ENCODE peak calls at places on chromosomes 1 and 21, in eight cellular contexts. S, J, U, E, B, K, G and Q are unnamed samples. For H3K36me3, the result is how much of the 10 kb centered on the place peaks cover.

GRCh38 chr21:46604975-46605758 is at the start of gene S100B:
- DNase-seq in K (no peak), B (no peak), S (no peak), E (no peak), J (no peak), U (no peak), G (no peak), Q (no peak)

GRCh38 chr1:16968372-16968771 is 12.0 kb downstream of the MFAP2 start:
- DNase-seq in E (no peak), U (no peak), K (no peak), G (no peak), B (no peak), J (no peak), S (no peak), Q (no peak)

GRCh38 chr21:45387506-45387905 is 17.5 kb upstream of the COL18A1 start:
- DNase-seq in K (no peak), E (no peak), J (peak), S (no peak), U (no peak), G (no peak), B (no peak), Q (no peak)

GRCh38 chr21:42833859-42834729 is 45.2 kb downstream of the WDR4 start:
- DNase-seq in G (no peak), K (no peak), U (no peak), S (no peak), B (no peak), J (no peak), E (no peak), Q (no peak)

GRCh38 chr21:38244885-38245869 is 11.6 kb upstream of the KCNJ15 start:
- DNase-seq in J (no peak), E (peak), K (no peak), B (no peak), U (no peak), S (peak), G (no peak), Q (peak)

GRCh38 chr1:42993631-42994121 is 35.0 kb upstream of the SLC2A1 start:
- DNase-seq in B (peak), K (no peak), S (no peak), U (no peak), G (peak), J (no peak), E (no peak), Q (no peak)

GRCh38 chr1:109764561-109765482 is 1.1 kb upstream of the EPS8L3 start:
- DNase-seq in U (peak), G (peak), K (no peak), S (no peak), E (no peak), B (peak), J (peak), Q (no peak)

GRCh38 chr1:180580237-180580636 is 21.5 kb downstream of the OVAAL start:
- DNase-seq in G (no peak), K (no peak), S (no peak), B (no peak), E (peak), J (no peak), U (no peak), Q (peak)

GRCh38 chr1:28517649-28517999 is 11.8 kb downstream of the RCC1 start:
- DNase-seq in G (no peak), K (no peak), J (no peak), B (no peak), U (no peak), S (no peak), E (no peak), Q (no peak)

GRCh38 chr1:3799976-3800685 is 3.8 kb upstream of the LRRC47 start:
- DNase-seq in U (no peak), K (no peak), G (peak), E (no peak), B (no peak), J (no peak), S (no peak), Q (no peak)

GRCh38 chr1:8880068-8880676 is 1.7 kb upstream of the ENO1 start:
- DNase-seq in E (peak), J (peak), S (peak), B (no peak), K (no peak), G (no peak), U (peak), Q (peak)

GRCh38 chr1:245873068-245873467 is 634.0 kb downstream of the SMYD3 start:
- DNase-seq in G (no peak), J (no peak), U (no peak), K (no peak), S (peak), E (no peak), B (no peak), Q (no peak)

GRCh38 chr1:20233394-20233793 is 47.1 kb upstream of the PLA2G2C start:
- DNase-seq in S (no peak), K (no peak), B (no peak), J (no peak), G (no peak), E (peak), U (no peak), Q (peak)

GRCh38 chr1:116781034-116781433 is 26.8 kb downstream of the CD2 start:
- DNase-seq in B (no peak), G (no peak), E (no peak), U (no peak), K (no peak), S (no peak), J (no peak), Q (no peak)

GRCh38 chr1:36467027-36467410 is 2.8 kb upstream of the MRPS15 start:
- DNase-seq in J (no peak), U (no peak), K (no peak), E (no peak), S (no peak), B (no peak), G (no peak), Q (no peak)

GRCh38 chr1:186188736-186189135 is 186.3 kb downstream of the TPR start:
- DNase-seq in B (no peak), S (no peak), G (no peak), J (no peak), K (no peak), E (peak), U (no peak), Q (peak)

GRCh38 chr1:61300899-61301298 is 218.5 kb downstream of the NFIA start:
- DNase-seq in G (no peak), S (no peak), E (no peak), K (no peak), U (no peak), B (no peak), J (no peak), Q (no peak)

GRCh38 chr1:86500731-86501130 is 32.0 kb downstream of the CLCA1 start:
- DNase-seq in E (no peak), S (no peak), G (no peak), J (no peak), B (no peak), K (no peak), U (no peak), Q (no peak)

GRCh38 chr1:229094476-229095311 is 176.2 kb upstream of the RAB4A start:
- DNase-seq in B (no peak), E (peak), G (no peak), U (no peak), K (no peak), S (peak), J (no peak), Q (no peak)

GRCh38 chr1:29237906-29238600 is 1.7 kb downstream of the PTPRU start:
- DNase-seq in J (peak), S (no peak), B (peak), K (no peak), G (no peak), E (peak), U (peak), Q (peak)

GRCh38 chr1:29876902-29877301 is 640.6 kb downstream of the PTPRU start:
- DNase-seq in E (no peak), J (no peak), K (no peak), G (peak), B (no peak), S (no peak), U (no peak), Q (no peak)

GRCh38 chr1:164772635-164773034 is 213.7 kb downstream of the PBX1 start:
- DNase-seq in S (peak), G (no peak), U (peak), J (peak), E (peak), B (peak), K (no peak), Q (peak)

GRCh38 chr1:221164029-221164428 is 284.8 kb downstream of the HLX start:
- DNase-seq in U (no peak), G (no peak), E (peak), B (no peak), J (no peak), S (peak), K (no peak), Q (no peak)

GRCh38 chr1:11714831-11715574 is 20.9 kb upstream of the AGTRAP start:
- DNase-seq in B (no peak), J (no peak), E (no peak), G (peak), S (no peak), U (no peak), K (no peak), Q (no peak)

GRCh38 chr1:174021611-174022079 is 512 bp downstream of the RC3H1 start:
- DNase-seq in E (peak), G (peak), S (peak), B (no peak), K (no peak), U (peak), J (peak), Q (no peak)

GRCh38 chr1:8603220-8603616 is 214.2 kb downstream of the RERE start:
- DNase-seq in S (no peak), J (no peak), B (no peak), K (no peak), U (no peak), E (no peak), G (no peak), Q (no peak)

GRCh38 chr1:209823143-209824041 is 4.4 kb upstream of the UTP25 start:
- DNase-seq in K (no peak), B (no peak), S (peak), E (peak), U (no peak), G (no peak), J (no peak), Q (peak)

GRCh38 chr1:236345728-236346127 is 48.4 kb upstream of the EDARADD start:
- DNase-seq in J (no peak), S (no peak), G (peak), E (peak), B (no peak), K (no peak), U (no peak), Q (peak)

GRCh38 chr21:43658769-43659135 is 536 bp downstream of the HSF2BP start:
- DNase-seq in B (peak), J (peak), S (no peak), K (no peak), E (no peak), U (no peak), G (peak), Q (no peak)

GRCh38 chr1:236103646-236104218 is 38.6 kb upstream of the GPR137B start:
- DNase-seq in S (peak), G (peak), K (no peak), E (peak), B (no peak), J (peak), U (no peak), Q (peak)

GRCh38 chr1:179747611-179748010 is 4.5 kb downstream of the FAM163A start:
- DNase-seq in E (no peak), G (no peak), U (no peak), S (no peak), K (no peak), B (no peak), J (no peak), Q (no peak)

GRCh38 chr1:72891976-72892375 is 609.6 kb upstream of the NEGR1 start:
- DNase-seq in G (peak), S (peak), J (no peak), B (no peak), E (no peak), K (no peak), U (no peak), Q (peak)

GRCh38 chr1:150578278-150579109 is 916 bp downstream of the MCL1 start:
- DNase-seq in G (peak), B (peak), K (no peak), U (peak), S (peak), J (peak), E (peak), Q (peak)

GRCh38 chr1:196774195-196774594 is 445 bp upstream of the CFHR3 start:
- DNase-seq in G (no peak), B (no peak), K (no peak), E (no peak), J (no peak), S (no peak), U (no peak), Q (no peak)

GRCh38 chr21:43353282-43354010 is 73.5 kb downstream of the SIK1 start:
- DNase-seq in U (no peak), G (no peak), K (no peak), J (no peak), E (no peak), B (peak), S (no peak), Q (no peak)

GRCh38 chr21:27422435-27422834 is 455.5 kb upstream of the ADAMTS5 start:
- DNase-seq in K (no peak), S (peak), G (no peak), B (no peak), E (peak), U (no peak), J (no peak), Q (peak)

GRCh38 chr1:168116327-168116799 is 20.4 kb downstream of the GPR161 start:
- DNase-seq in J (no peak), B (no peak), K (no peak), E (no peak), U (no peak), G (no peak), S (no peak), Q (peak)
- TF ChIP-seq CTCF in J (no peak), B (no peak), K (no peak), E (no peak), U (no peak), G (no peak), S (no peak), Q (no peak)

GRCh38 chr1:217138173-217138838 is 415.1 kb upstream of the ESRRG start:
- DNase-seq in S (no peak), K (no peak), B (no peak), G (no peak), E (no peak), U (no peak), J (no peak), Q (no peak)
- H3K4me3 ChIP-seq in S (no peak), K (peak), B (no peak), G (no peak), E (no peak), U (no peak), J (no peak), Q (no peak)

GRCh38 chr1:220044683-220045355 is 1.5 kb downstream of the EPRS1 start:
- DNase-seq in S (no peak), B (no peak), E (no peak), J (no peak), G (no peak), K (no peak), U (no peak), Q (no peak)
- H3K36me3 ChIP-seq in S (under half), B (under half), E (under half), J (under half), G (under half), K (under half), U (under half), Q (under half)

DNA sequence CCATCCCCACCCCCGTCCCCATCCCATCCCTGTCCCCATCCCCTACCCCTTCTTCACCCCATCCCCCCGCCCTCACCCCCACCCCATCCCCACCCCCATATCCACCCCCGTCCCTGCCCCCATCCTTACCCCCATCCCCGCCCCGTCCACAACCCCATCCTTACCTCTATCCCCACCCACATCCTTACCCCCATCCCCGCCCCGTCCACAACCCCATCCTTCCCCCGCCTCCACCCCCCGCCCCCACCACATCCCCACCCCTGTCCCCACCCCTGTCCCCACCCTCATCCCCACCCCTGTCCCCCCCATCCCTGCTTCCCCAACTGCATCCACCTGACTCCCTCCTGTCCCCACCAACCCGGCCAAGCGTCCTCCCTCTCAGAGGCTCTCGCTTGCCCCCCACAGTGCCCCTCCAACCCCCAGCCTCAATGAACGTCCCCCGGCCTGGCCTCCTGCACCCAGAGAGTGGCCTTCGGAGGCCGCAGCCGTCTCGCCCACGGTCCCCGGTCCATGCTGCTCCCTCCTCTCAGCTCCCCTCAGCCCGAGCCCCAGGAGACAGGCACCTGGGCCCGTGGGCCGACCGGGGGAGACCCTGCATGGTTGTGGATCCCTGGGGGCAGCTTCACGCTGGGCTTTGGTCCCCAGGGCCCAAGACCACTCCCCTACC is 25.5 kb upstream of the C1orf159 start:
- DNase-seq in J (no peak), U (no peak), G (no peak), B (no peak), E (no peak), S (no peak), K (no peak), Q (no peak)
- TF ChIP-seq CTCF in J (no peak), U (no peak), G (no peak), B (no peak), E (no peak), S (no peak), K (no peak), Q (no peak)

GRCh38 chr1:68078647-68079046 is 28.2 kb upstream of the DIRAS3 start:
- DNase-seq in K (no peak), U (no peak), E (no peak), S (no peak), G (no peak), J (no peak), B (no peak), Q (no peak)
- H3K4me3 ChIP-seq in K (no peak), U (no peak), E (no peak), S (no peak), G (no peak), J (no peak), B (no peak), Q (no peak)

GRCh38 chr1:27412502-27412901 is 20.1 kb downstream of the GPR3 start:
- DNase-seq in S (no peak), G (no peak), J (no peak), E (no peak), U (no peak), K (no peak), B (no peak), Q (no peak)
- H3K36me3 ChIP-seq in S (half or more), G (half or more), J (under half), E (half or more), U (half or more), K (half or more), B (half or more), Q (half or more)

DNA sequence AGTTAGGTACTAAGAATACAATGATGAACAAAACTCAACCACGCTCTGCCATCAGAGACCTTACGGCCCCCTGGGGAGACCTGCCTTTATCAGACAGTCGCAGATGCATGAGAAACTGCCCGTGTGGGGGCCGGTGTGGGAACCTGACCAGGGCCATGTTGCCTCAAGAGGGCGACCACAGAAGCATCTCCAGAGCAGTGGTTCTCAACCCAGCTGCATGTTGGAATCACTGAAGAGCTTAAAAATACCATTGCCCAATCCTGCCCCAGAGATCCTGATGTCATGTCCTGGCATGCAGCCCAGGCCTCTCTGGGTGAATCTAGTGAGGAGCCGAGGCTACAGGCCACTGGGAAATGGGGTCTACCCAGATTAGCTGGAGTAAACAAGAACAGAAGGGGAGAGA is 108.7 kb downstream of the PRDM2 start:
- DNase-seq in K (no peak), U (peak), E (no peak), B (peak), S (no peak), G (no peak), J (peak), Q (peak)
- TF ChIP-seq CTCF in K (no peak), U (no peak), E (no peak), B (no peak), S (no peak), G (no peak), J (no peak), Q (no peak)

DNA sequence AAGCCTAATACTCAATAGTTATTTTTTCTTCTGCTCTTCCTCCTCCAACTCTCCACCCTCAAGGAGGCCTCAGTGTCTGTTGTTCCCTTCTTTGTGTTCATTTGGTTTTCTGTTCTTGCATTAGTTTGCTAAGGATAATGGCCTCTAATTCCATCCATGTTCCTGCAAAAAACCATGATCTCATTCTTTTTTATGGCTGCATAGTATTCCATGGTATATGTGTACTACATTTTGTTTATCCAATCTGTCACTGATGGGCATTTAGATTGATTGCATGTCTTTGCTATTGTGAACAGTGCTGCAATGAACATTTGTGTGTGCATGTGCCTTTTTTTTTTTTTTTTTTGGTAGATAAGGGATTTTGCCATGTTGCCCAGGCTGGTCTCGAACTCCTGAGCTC is 6.7 kb downstream of the CENPF start:
- DNase-seq in B (no peak), S (no peak), J (no peak), K (no peak), G (no peak), U (no peak), E (no peak), Q (no peak)
- H3K4me3 ChIP-seq in B (no peak), S (no peak), J (no peak), K (no peak), G (no peak), U (no peak), E (no peak), Q (no peak)

GRCh38 chr1:84492726-84493125 is 13.5 kb upstream of the SPATA1 start:
- DNase-seq in J (no peak), B (no peak), U (no peak), K (no peak), G (peak), S (no peak), E (no peak), Q (peak)

GRCh38 chr1:84497631-84498278 is 8.4 kb upstream of the SPATA1 start:
- DNase-seq in K (no peak), J (no peak), G (no peak), U (no peak), E (no peak), S (no peak), B (no peak), Q (no peak)

GRCh38 chr1:84489766-84490165 is 10.7 kb downstream of the RPF1 start:
- DNase-seq in U (no peak), S (no peak), B (no peak), G (no peak), K (no peak), E (no peak), J (no peak), Q (no peak)

GRCh38 chr1:84496498-84496897 is 9.7 kb upstream of the SPATA1 start:
- DNase-seq in K (no peak), G (no peak), B (no peak), S (no peak), E (no peak), J (no peak), U (no peak), Q (no peak)

GRCh38 chr1:84493747-84494146 is 12.4 kb upstream of the SPATA1 start:
- DNase-seq in K (no peak), B (no peak), J (no peak), S (no peak), G (no peak), U (no peak), E (no peak), Q (no peak)
- H3K36me3 ChIP-seq in K (half or more), B (half or more), J (under half), S (half or more), G (half or more), U (half or more), E (half or more), Q (under half)